ENCODE peak calls at places on chromosomes 12 and 14, in six cellular contexts. T, D, P, L, E and K are unnamed samples.

GRCh38 chr12:69897744-69898143 is 72.7 kb downstream of the MYRFL start:
- DNase-seq in L (no peak), E (no peak), P (no peak), D (no peak), T (no peak), K (no peak)

GRCh38 chr12:91219511-91219910 is 36.9 kb upstream of the DCN start:
- DNase-seq in T (no peak), D (no peak), P (no peak), E (no peak), L (no peak), K (no peak)

GRCh38 chr12:65022960-65023359 is 98.1 kb downstream of the WIF1 start:
- DNase-seq in E (no peak), D (no peak), P (no peak), T (no peak), L (no peak), K (no peak)

GRCh38 chr12:131699434-131699833 is 11.5 kb upstream of the SFSWAP start:
- DNase-seq in T (no peak), P (no peak), E (no peak), L (no peak), D (no peak), K (no peak)

GRCh38 chr14:44795725-44796124 is 166.0 kb downstream of the KLHL28 start:
- DNase-seq in D (no peak), E (no peak), L (no peak), P (no peak), T (no peak), K (no peak)

GRCh38 chr14:32252030-32252670 is 49.1 kb upstream of the RNU6-8 start:
- DNase-seq in E (peak), T (peak), P (peak), L (peak), D (peak), K (peak)

GRCh38 chr14:61527325-61528100 is 167.8 kb upstream of the HIF1A start:
- DNase-seq in E (no peak), D (no peak), P (no peak), T (no peak), L (no peak), K (no peak)

GRCh38 chr12:68745376-68745903 is 536 bp upstream of the SLC35E3 start:
- DNase-seq in L (peak), P (no peak), E (no peak), D (no peak), T (no peak), K (no peak)

GRCh38 chr12:31591308-31591901 is 469 bp upstream of the DENND5B start:
- DNase-seq in E (no peak), L (peak), D (no peak), P (no peak), T (no peak), K (no peak)

GRCh38 chr12:25151476-25151875 is 43.5 kb downstream of the DNAI7 start:
- DNase-seq in L (no peak), P (peak), D (peak), E (no peak), T (no peak), K (no peak)

GRCh38 chr12:29168000-29168399 is 18.9 kb downstream of the FAR2 start:
- DNase-seq in L (no peak), D (no peak), T (no peak), P (no peak), E (no peak), K (no peak)